ENCODE peak calls at places on chromosome 10, in four cellular contexts. L is GM20000; B is CD8-positive, alpha-beta T cell; K is SK-N-SH. Q is an unnamed sample.

GRCh38 chr10:98424308-98425254 is 9.6 kb upstream of the PYROXD2 start:
- DNase-seq in L (no peak), B (no peak), K (no peak), Q (no peak)

GRCh38 chr10:70770001-70770400 is 15.2 kb downstream of the TBATA start:
- DNase-seq in L (no peak), B (no peak), K (no peak), Q (peak; percentile 6)

GRCh38 chr10:22479419-22479818 is 134.1 kb downstream of the SPAG6 start:
- DNase-seq in L (no peak), B (no peak), K (no peak), Q (no peak)

GRCh38 chr10:122435212-122435827 is 19.1 kb upstream of the ARMS2 start:
- DNase-seq in L (no peak), B (no peak), K (peak; percentile 47), Q (no peak)

GRCh38 chr10:34049887-34050286 is 715.4 kb upstream of the NRP1 start:
- DNase-seq in L (no peak), B (no peak), K (no peak), Q (no peak)

GRCh38 chr10:70756710-70757360 is 28.3 kb downstream of the TBATA start:
- DNase-seq in L (no peak), B (no peak), K (no peak), Q (no peak)

GRCh38 chr10:96858038-96858705 is 26.1 kb downstream of the LCOR start:
- DNase-seq in L (peak; percentile 19), B (no peak), K (no peak), Q (no peak)

GRCh38 chr10:96374639-96374984 is 15.8 kb upstream of the OPALIN start:
- DNase-seq in L (no peak), B (no peak), K (peak; percentile 51), Q (no peak)

GRCh38 chr10:17200885-17201164 is 647 bp downstream of the TRDMT1 start:
- DNase-seq in L (peak; percentile 22), B (no peak), K (no peak), Q (no peak)

GRCh38 chr10:2980791-2981360 is 86.5 kb upstream of the PFKP start:
- DNase-seq in L (no peak), B (no peak), K (no peak), Q (no peak)

GRCh38 chr10:103512591-103513382 is 19.3 kb downstream of the NEURL1 start:
- DNase-seq in L (no peak), B (no peak), K (peak; percentile 17), Q (no peak)

GRCh38 chr10:98257198-98257597 is 10.8 kb downstream of the LOXL4 start:
- DNase-seq in L (no peak), B (no peak), K (no peak), Q (no peak)

GRCh38 chr10:113612154-113612553 is 51.7 kb downstream of the NRAP start:
- DNase-seq in L (no peak), B (no peak), K (no peak), Q (no peak)

GRCh38 chr10:113616244-113617074 is 47.4 kb downstream of the NRAP start:
- DNase-seq in L (no peak), B (no peak), K (peak; percentile 21), Q (no peak)

GRCh38 chr10:113613427-113613826 is 50.4 kb downstream of the NRAP start:
- DNase-seq in L (no peak), B (no peak), K (no peak), Q (no peak)

GRCh38 chr10:113614304-113614703 is 49.5 kb downstream of the NRAP start:
- DNase-seq in L (no peak), B (no peak), K (no peak), Q (no peak)

DNA sequence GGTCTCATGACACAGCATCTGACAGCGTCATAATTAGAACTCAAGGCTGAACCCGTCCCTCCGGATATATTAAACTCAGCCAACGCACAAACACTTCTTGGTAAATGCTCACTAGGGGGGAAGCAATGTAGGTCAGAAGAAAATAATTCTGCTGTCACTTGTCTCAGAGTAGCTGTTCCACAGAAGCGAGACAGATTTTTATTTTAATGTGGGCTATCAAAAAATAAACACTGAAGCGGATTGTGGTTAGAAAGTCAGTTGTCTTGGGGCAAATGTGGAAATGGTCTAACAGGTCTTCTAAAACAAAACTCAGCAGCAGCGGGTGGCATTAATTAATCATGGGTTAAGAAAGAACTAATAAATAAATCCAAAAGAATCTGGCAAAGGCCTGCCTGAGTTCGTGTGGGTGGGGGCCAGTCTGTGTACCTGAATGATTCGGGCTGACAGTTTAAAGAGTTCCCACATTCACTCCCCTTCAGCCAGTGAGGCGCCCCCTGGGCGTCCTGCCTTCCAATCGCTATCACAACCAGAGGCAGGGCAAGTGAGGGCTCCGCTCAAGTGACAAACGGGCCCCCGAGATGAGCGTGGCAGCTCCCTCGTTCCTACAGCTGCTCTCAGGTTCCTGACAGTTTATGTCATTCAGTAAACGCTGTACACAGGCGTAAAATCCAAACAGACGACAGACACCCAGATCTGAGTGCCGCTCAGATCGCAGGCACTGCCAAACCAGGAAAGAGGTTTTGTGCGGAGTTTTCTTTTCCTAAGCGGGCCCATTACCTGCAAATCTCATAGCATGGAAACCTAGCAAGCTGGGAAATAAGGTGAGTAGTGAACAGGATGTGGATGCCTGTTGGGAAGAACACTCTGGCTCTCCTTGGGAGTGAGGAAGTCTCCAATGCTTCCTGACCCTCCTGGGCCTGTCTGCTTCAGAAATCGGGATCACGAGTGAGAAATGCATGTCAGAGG is 52.9 kb downstream of the NRAP start:
- DNase-seq in L (no peak), B (no peak), K (no peak), Q (no peak)
- TF ChIP-seq CTCF in L (no peak), B (no peak), K (no peak), Q (no peak)

GRCh38 chr10:28320799-28321198 is 17.9 kb upstream of the MPP7 start:
- DNase-seq in L (no peak), B (no peak), K (no peak), Q (no peak)
- TF ChIP-seq CTCF in L (no peak), B (no peak), K (no peak), Q (no peak)

GRCh38 chr10:68196707-68197106 is 35.2 kb downstream of the ATOH7 start:
- DNase-seq in L (no peak), B (no peak), K (no peak), Q (no peak)
- TF ChIP-seq CTCF in L (no peak), B (no peak), K (no peak), Q (no peak)

DNA sequence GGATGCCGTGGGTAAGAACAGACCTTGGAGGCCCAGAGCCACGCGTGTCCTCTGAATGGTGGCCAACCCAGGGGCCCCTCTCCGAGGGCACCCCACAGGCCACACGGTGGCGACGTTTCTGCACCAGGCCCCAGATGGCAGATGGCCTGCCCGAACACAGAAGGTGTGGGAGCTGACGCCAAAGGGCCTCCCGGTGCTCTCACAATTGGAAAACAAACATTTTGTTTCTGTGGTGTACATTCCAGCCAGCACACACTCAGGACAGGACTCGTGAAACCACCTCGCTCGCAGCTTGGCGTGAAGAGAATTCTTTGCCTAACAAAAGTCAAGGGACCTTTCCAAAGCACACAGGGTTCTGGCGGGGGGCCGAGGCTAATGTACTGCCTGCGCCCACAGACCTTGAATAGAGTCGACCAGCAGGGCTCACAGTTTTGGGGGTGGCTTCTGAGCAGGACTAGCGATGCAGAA is 112.1 kb downstream of the FAM53B start:
- DNase-seq in L (no peak), B (no peak), K (peak; percentile 58), Q (no peak)
- TF ChIP-seq CTCF in L (no peak), B (peak; percentile 42), K (no peak), Q (no peak)

GRCh38 chr10:84820596-84820995 is 492.2 kb downstream of the CCSER2 start:
- DNase-seq in L (no peak), B (no peak), K (no peak), Q (no peak)
- TF ChIP-seq CTCF in L (no peak), B (no peak), K (no peak), Q (no peak)

GRCh38 chr10:14975672-14976273 is 16.6 kb downstream of the MEIG1 start:
- DNase-seq in L (no peak), B (no peak), K (peak; percentile 47), Q (no peak)
- TF ChIP-seq CTCF in L (no peak), B (no peak), K (peak; percentile 58), Q (no peak)